ENCODE peak calls at places on chromosome 1, in nine cellular contexts. C is retina; K is GM13977; R is type B pancreatic cell; B is Peyer's patch; F is stimulated activated CD4-positive, alpha-beta T cell treated with anti-CD3 and anti-CD28 coated beads, TNF-alpha, amount 100 ng/mL, for 1 hour; O is GM10248; X is amniotic stem cell; M is right lobe of liver. L is an unnamed sample.

GRCh38 chr1:29650041-29650400 is 413.7 kb downstream of the PTPRU start:
- DNase-seq in R (no peak), M (no peak), X (no peak), K (no peak), B (no peak), O (no peak), C (no peak), F (no peak), L (no peak)

GRCh38 chr1:209040351-209040750 is 543.2 kb upstream of the CAMK1G start:
- DNase-seq in R (no peak), C (no peak), F (no peak), B (no peak), M (no peak), K (no peak), O (no peak), X (no peak), L (no peak)

GRCh38 chr1:217535601-217536377 is 95.1 kb downstream of the GPATCH2 start:
- DNase-seq in O (no peak), K (no peak), R (no peak), B (no peak), F (no peak), C (no peak), M (no peak), X (no peak), L (no peak)

GRCh38 chr1:3456964-3457909 is 2.8 kb downstream of the ARHGEF16 start:
- DNase-seq in K (no peak), X (no peak), B (no peak), C (no peak), F (no peak), R (no peak), M (peak), O (no peak), L (no peak)

GRCh38 chr1:199995096-199995685 is 32.3 kb upstream of the NR5A2 start:
- DNase-seq in F (no peak), C (no peak), O (no peak), X (no peak), R (no peak), M (no peak), B (no peak), K (no peak), L (no peak)

GRCh38 chr1:89475269-89475668 is 49.4 kb upstream of the LRRC8B start:
- DNase-seq in B (no peak), K (no peak), F (no peak), C (no peak), M (no peak), O (no peak), X (no peak), R (no peak), L (no peak)

GRCh38 chr1:212557739-212558664 is 50.6 kb upstream of the ATF3 start:
- DNase-seq in C (no peak), B (peak), R (peak), X (peak), M (peak), O (no peak), F (no peak), K (no peak), L (no peak)

GRCh38 chr1:29475256-29475800 is 239.0 kb downstream of the PTPRU start:
- DNase-seq in X (no peak), K (no peak), C (no peak), M (no peak), F (no peak), B (peak), R (no peak), O (no peak), L (no peak)

GRCh38 chr1:214518387-214518786 is 33.0 kb downstream of the PTPN14 start:
- DNase-seq in M (no peak), O (no peak), C (no peak), B (no peak), F (no peak), X (no peak), R (no peak), K (no peak), L (no peak)

GRCh38 chr1:20560966-20561365 is 8.6 kb downstream of the FAM43B start:
- DNase-seq in M (no peak), C (no peak), B (no peak), O (no peak), X (no peak), F (no peak), K (no peak), R (no peak), L (no peak)

GRCh38 chr1:13623021-13623637 is 39.5 kb downstream of the PDPN start:
- DNase-seq in R (no peak), C (no peak), K (no peak), X (no peak), B (no peak), M (no peak), F (no peak), O (no peak), L (no peak)